ENCODE peak calls at places on chromosomes 13 and 19, in four cellular contexts. One of them, this sample, is unnamed.

GRCh38 chr13:27016871-27017270 is 154.7 kb downstream of the USP12 start:
- DNase-seq in stromal cell of bone marrow: no peak
- DNase-seq in amygdala: no peak
- DNase-seq in mucosa of gallbladder: no peak
- DNase-seq in this sample: no peak

GRCh38 chr13:105638446-105638845 is 897.0 kb downstream of the EFNB2 start:
- DNase-seq in stromal cell of bone marrow: no peak
- DNase-seq in amygdala: no peak
- DNase-seq in mucosa of gallbladder: no peak
- DNase-seq in this sample: no peak

GRCh38 chr19:5949792-5950305 is 28.1 kb downstream of the RANBP3 start:
- DNase-seq in mucosa of gallbladder: no peak
- DNase-seq in stromal cell of bone marrow: no peak
- DNase-seq in amygdala: no peak
- DNase-seq in this sample: no peak

GRCh38 chr13:98264877-98265276 is 87.8 kb upstream of the RNF113B start:
- DNase-seq in mucosa of gallbladder: no peak
- DNase-seq in stromal cell of bone marrow: no peak
- DNase-seq in amygdala: no peak
- DNase-seq in this sample: no peak

GRCh38 chr13:28753208-28753892 is 34.6 kb upstream of the SLC46A3 start:
- DNase-seq in stromal cell of bone marrow: peak; percentile 89
- DNase-seq in amygdala: no peak
- DNase-seq in mucosa of gallbladder: peak; percentile 82
- DNase-seq in this sample: peak; percentile 77

GRCh38 chr13:39684531-39685137 is 29.2 kb downstream of the COG6 start:
- DNase-seq in amygdala: no peak
- DNase-seq in stromal cell of bone marrow: no peak
- DNase-seq in mucosa of gallbladder: no peak
- DNase-seq in this sample: peak; percentile 26

GRCh38 chr19:48608798-48609263 is 2.3 kb downstream of the SPACA4 start:
- DNase-seq in mucosa of gallbladder: no peak
- DNase-seq in stromal cell of bone marrow: no peak
- DNase-seq in amygdala: peak; percentile 19
- DNase-seq in this sample: no peak

GRCh38 chr13:48214519-48215121 is 18.4 kb upstream of the ITM2B start:
- DNase-seq in mucosa of gallbladder: no peak
- DNase-seq in amygdala: no peak
- DNase-seq in stromal cell of bone marrow: no peak
- DNase-seq in this sample: no peak

GRCh38 chr13:30346159-30346788 is 38.9 kb upstream of the KATNAL1 start:
- DNase-seq in amygdala: no peak
- DNase-seq in mucosa of gallbladder: peak; percentile 67
- DNase-seq in stromal cell of bone marrow: no peak
- DNase-seq in this sample: no peak

GRCh38 chr13:26991508-26992181 is 180.0 kb downstream of the USP12 start:
- DNase-seq in amygdala: peak; percentile 63
- DNase-seq in stromal cell of bone marrow: no peak
- DNase-seq in mucosa of gallbladder: no peak
- DNase-seq in this sample: no peak

GRCh38 chr19:11087870-11088507 is 1.3 kb upstream of the LDLR start:
- DNase-seq in stromal cell of bone marrow: no peak
- DNase-seq in mucosa of gallbladder: no peak
- DNase-seq in amygdala: no peak
- DNase-seq in this sample: no peak

GRCh38 chr13:28653111-28653510 is 5.8 kb upstream of the POMP start:
- DNase-seq in mucosa of gallbladder: no peak
- DNase-seq in amygdala: no peak
- DNase-seq in stromal cell of bone marrow: no peak
- DNase-seq in this sample: no peak

GRCh38 chr19:46353730-46354528 is 7.0 kb downstream of the PPP5C start:
- DNase-seq in stromal cell of bone marrow: no peak
- DNase-seq in mucosa of gallbladder: no peak
- DNase-seq in amygdala: no peak
- DNase-seq in this sample: no peak

GRCh38 chr13:30898721-30899188 is 7.3 kb upstream of the MEDAG start:
- DNase-seq in amygdala: no peak
- DNase-seq in stromal cell of bone marrow: peak; percentile 98
- DNase-seq in mucosa of gallbladder: no peak
- DNase-seq in this sample: no peak

GRCh38 chr13:25753976-25754375 is 297.8 kb downstream of the SHISA2 start:
- DNase-seq in mucosa of gallbladder: no peak
- DNase-seq in stromal cell of bone marrow: no peak
- DNase-seq in amygdala: no peak
- DNase-seq in this sample: no peak

GRCh38 chr19:6997679-6998445 is 23.4 kb downstream of the MBD3L2B start:
- DNase-seq in amygdala: no peak
- DNase-seq in stromal cell of bone marrow: no peak
- DNase-seq in mucosa of gallbladder: no peak
- DNase-seq in this sample: no peak

GRCh38 chr13:25455146-25455545 is 83.4 kb downstream of the ATP8A2 start:
- DNase-seq in stromal cell of bone marrow: no peak
- DNase-seq in mucosa of gallbladder: no peak
- DNase-seq in amygdala: no peak
- DNase-seq in this sample: no peak